ENCODE peak calls at places on chromosome 4, in nine cellular contexts. A is T-helper 22 cell, B is epithelial cell of esophagus, Q is mammary epithelial cell, K is AML-193, P is iris pigment epithelial cell, R is choroid plexus epithelial cell, Z is HTR-8/SVneo, M is GM12892. S is an unnamed sample.

GRCh38 chr4:100189820-100190642 is at the start of gene DDIT4L:
- DNase-seq in A (no peak), B (peak), Q (peak), K (peak), P (peak), R (peak), Z (peak), M (no peak), S (no peak)

GRCh38 chr4:7630559-7631287 is 196.0 kb upstream of the PSAPL1 start:
- DNase-seq in A (no peak), B (peak), Q (peak), K (no peak), P (peak), R (peak), Z (peak), M (no peak), S (peak)

GRCh38 chr4:144181386-144181785 is 40.9 kb upstream of the GYPA start:
- DNase-seq in A (no peak), B (no peak), Q (no peak), K (no peak), P (no peak), R (no peak), Z (no peak), M (no peak), S (no peak)

GRCh38 chr4:82780398-82781231 is 18.0 kb downstream of the SCD5 start:
- DNase-seq in A (no peak), B (peak), Q (no peak), K (no peak), P (peak), R (peak), Z (no peak), M (no peak), S (no peak)

GRCh38 chr4:20252656-20253271 is 1.1 kb downstream of the SLIT2 start:
- DNase-seq in A (no peak), B (peak), Q (no peak), K (no peak), P (peak), R (peak), Z (no peak), M (no peak), S (no peak)

GRCh38 chr4:156941940-156942548 is 29.6 kb downstream of the PDGFC start:
- DNase-seq in A (no peak), B (peak), Q (peak), K (no peak), P (peak), R (peak), Z (peak), M (no peak), S (peak)

GRCh38 chr4:2714918-2715317 is 41.2 kb downstream of the TNIP2 start:
- DNase-seq in A (no peak), B (no peak), Q (no peak), K (peak), P (peak), R (peak), Z (no peak), M (no peak), S (no peak)

GRCh38 chr4:2574863-2575262 is 38.4 kb downstream of the FAM193A start:
- DNase-seq in A (no peak), B (no peak), Q (no peak), K (peak), P (no peak), R (no peak), Z (no peak), M (no peak), S (no peak)

S was measured in HFF-Myc.